ENCODE peak calls at places on chromosomes 1 and 21, in nine cellular contexts. Q is activated CD4-positive, alpha-beta T cell treated with anti-CD3 and anti-CD28 coated beads, Interleukin-2, amount 50 U/mL, for 24 hours; C is psoas muscle; Y is NCI-H1694; U is neural progenitor cell; P is endothelial cell of umbilical vein; I is activated naive CD4-positive, alpha-beta T cell treated with Interleukin-2 at 50 U/mL for 16 hours; N is iPS DF 6.9; Z is astrocyte of the hippocampus. D is an unnamed sample.

GRCh38 chr1:53799141-53799540 is 39.0 kb downstream of the NDC1 start:
- DNase-seq in Y (no peak), N (no peak), I (no peak), Z (no peak), U (no peak), C (no peak), Q (no peak), P (peak), D (no peak)

GRCh38 chr1:38789498-38790169 is 69.9 kb downstream of the RRAGC start:
- DNase-seq in Y (peak), Q (no peak), U (no peak), C (no peak), N (no peak), Z (peak), P (no peak), I (no peak), D (peak)

GRCh38 chr1:1421147-1421906 is at the start of gene ANKRD65:
- DNase-seq in Y (peak), C (no peak), N (no peak), P (no peak), I (no peak), Z (no peak), U (peak), Q (no peak), D (peak)

GRCh38 chr1:223230161-223230881 is 87.3 kb upstream of the TLR5 start:
- DNase-seq in C (no peak), Y (no peak), U (no peak), I (peak), N (no peak), P (no peak), Z (peak), Q (no peak), D (no peak)

GRCh38 chr1:180237850-180238476 is 7.9 kb downstream of the LHX4 start:
- DNase-seq in C (no peak), Q (no peak), U (peak), P (no peak), Z (no peak), I (no peak), Y (no peak), N (no peak), D (no peak)

GRCh38 chr1:168150283-168150682 is 13.6 kb upstream of the GPR161 start:
- DNase-seq in Q (no peak), P (no peak), Y (no peak), U (no peak), I (no peak), Z (no peak), N (no peak), C (no peak), D (no peak)

GRCh38 chr1:115266729-115267421 is 71.2 kb downstream of the NGF start:
- DNase-seq in Y (no peak), N (no peak), Z (no peak), Q (no peak), U (no peak), P (no peak), C (no peak), I (no peak), D (no peak)

GRCh38 chr1:234102591-234102990 is 198.1 kb downstream of the SLC35F3 start:
- DNase-seq in N (no peak), Q (no peak), P (no peak), Z (peak), C (no peak), Y (peak), I (no peak), U (no peak), D (peak)

GRCh38 chr1:145995964-145996432 is 381 bp downstream of the TXNIP start:
- DNase-seq in Q (no peak), N (no peak), I (no peak), Y (no peak), Z (peak), U (peak), P (peak), C (no peak), D (no peak)

GRCh38 chr21:35508389-35508888 is 459.3 kb upstream of the RUNX1 start:
- DNase-seq in C (peak), N (no peak), Z (peak), Y (no peak), Q (no peak), U (peak), I (no peak), P (no peak), D (no peak)

GRCh38 chr1:17207046-17207445 is 2.1 kb downstream of the PADI1 start:
- DNase-seq in P (no peak), Q (no peak), Y (no peak), C (no peak), U (no peak), Z (no peak), N (no peak), I (no peak), D (no peak)

GRCh38 chr1:184563308-184563707 is 176.5 kb downstream of the C1orf21 start:
- DNase-seq in Z (peak), U (no peak), P (peak), N (no peak), Y (peak), Q (no peak), C (no peak), I (no peak), D (peak)

GRCh38 chr1:173482683-173483082 is 5.5 kb downstream of the PRDX6 start:
- DNase-seq in Z (no peak), U (no peak), N (no peak), C (no peak), Q (no peak), Y (no peak), I (no peak), P (no peak), D (no peak)

GRCh38 chr1:29584362-29584761 is 348.0 kb downstream of the PTPRU start:
- DNase-seq in P (no peak), C (no peak), Q (no peak), Y (no peak), Z (no peak), I (no peak), U (no peak), N (no peak), D (no peak)

GRCh38 chr1:149844650-149845255 is 54.6 kb upstream of the BOLA1 start:
- DNase-seq in N (no peak), Q (no peak), Y (no peak), Z (no peak), C (no peak), I (no peak), P (no peak), U (peak), D (no peak)

GRCh38 chr1:234918216-234918841 is 210.3 kb downstream of the TOMM20 start:
- DNase-seq in Z (peak), U (peak), Y (no peak), N (no peak), P (peak), Q (no peak), I (no peak), C (peak), D (no peak)

GRCh38 chr1:11134352-11135266 is 34.9 kb upstream of the EXOSC10 start:
- DNase-seq in Q (no peak), I (no peak), N (no peak), Y (no peak), P (peak), Z (peak), C (no peak), U (no peak), D (peak)

GRCh38 chr1:204457665-204458064 is 36.9 kb downstream of the PIK3C2B start:
- DNase-seq in Y (no peak), Q (no peak), P (no peak), C (no peak), Z (no peak), I (no peak), U (no peak), N (no peak), D (no peak)

GRCh38 chr1:224864006-224864405 is 65.5 kb upstream of the DNAH14 start:
- DNase-seq in N (no peak), Z (no peak), U (no peak), I (no peak), P (no peak), C (no peak), Y (no peak), Q (no peak), D (no peak)

GRCh38 chr1:183777359-183777758 is 27.6 kb upstream of the RGL1 start:
- DNase-seq in I (no peak), Q (no peak), Y (no peak), Z (no peak), C (no peak), P (no peak), U (no peak), N (no peak), D (no peak)

GRCh38 chr1:7468248-7468647 is 302.8 kb upstream of the VAMP3 start:
- DNase-seq in Z (peak), U (no peak), P (no peak), Y (no peak), C (no peak), Q (no peak), I (no peak), N (no peak), D (no peak)

GRCh38 chr1:159594581-159594980 is 7.0 kb downstream of the APCS start:
- DNase-seq in P (no peak), N (no peak), Z (peak), U (no peak), Q (no peak), I (no peak), C (no peak), Y (no peak), D (no peak)

GRCh38 chr1:174967845-174968705 is 31.7 kb upstream of the CACYBP start:
- DNase-seq in C (no peak), U (no peak), N (no peak), Z (no peak), P (peak), I (no peak), Y (no peak), Q (no peak), D (no peak)

GRCh38 chr1:205935869-205936268 is 7.4 kb downstream of the SLC26A9 start:
- DNase-seq in I (no peak), C (no peak), U (no peak), Z (no peak), P (no peak), Y (no peak), Q (no peak), N (no peak), D (no peak)

GRCh38 chr1:61053712-61054608 is 28.4 kb upstream of the NFIA start:
- DNase-seq in I (peak), C (peak), N (no peak), P (no peak), Z (no peak), Y (no peak), U (peak), Q (no peak), D (no peak)

GRCh38 chr21:38297193-38297592 is 40.4 kb downstream of the KCNJ15 start:
- DNase-seq in P (peak), Y (no peak), I (no peak), U (no peak), N (no peak), Q (no peak), Z (peak), C (no peak), D (peak)

GRCh38 chr1:68016364-68016763 is 34.1 kb downstream of the DIRAS3 start:
- DNase-seq in Q (no peak), N (no peak), C (no peak), I (no peak), U (peak), P (no peak), Y (no peak), Z (peak), D (no peak)

GRCh38 chr1:145891587-145892485 is 6.2 kb upstream of the ANKRD35 start:
- DNase-seq in C (peak), I (peak), Y (peak), N (peak), U (peak), P (peak), Z (peak), Q (peak), D (peak)

GRCh38 chr1:12626888-12627287 is 8.9 kb upstream of the DHRS3 start:
- DNase-seq in Y (no peak), U (no peak), P (no peak), I (no peak), N (no peak), C (no peak), Z (no peak), Q (no peak), D (no peak)

GRCh38 chr21:35619184-35619583 is 441.1 kb downstream of the SETD4 start:
- DNase-seq in N (no peak), Q (no peak), C (no peak), Z (peak), P (peak), U (no peak), Y (no peak), I (no peak), D (no peak)

GRCh38 chr1:196611873-196612272 is 3.6 kb upstream of the KCNT2 start:
- DNase-seq in P (no peak), N (no peak), Y (no peak), C (no peak), Q (no peak), I (no peak), U (peak), Z (no peak), D (no peak)

GRCh38 chr1:227318003-227318851 is at the start of gene CDC42BPA:
- DNase-seq in P (peak), Q (no peak), I (peak), Z (peak), C (peak), U (peak), Y (peak), N (no peak), D (peak)

GRCh38 chr1:101284021-101284420 is 47.2 kb downstream of the S1PR1 start:
- DNase-seq in C (no peak), Q (no peak), N (no peak), U (peak), P (no peak), Z (no peak), I (peak), Y (no peak), D (no peak)

GRCh38 chr1:54575605-54576004 is 27.6 kb downstream of the ACOT11 start:
- DNase-seq in I (no peak), Z (no peak), Q (no peak), C (no peak), Y (no peak), N (no peak), P (no peak), U (no peak), D (no peak)

GRCh38 chr1:207306023-207306422 is 15.5 kb upstream of the CD55 start:
- DNase-seq in N (no peak), U (no peak), Q (no peak), I (no peak), C (no peak), Z (no peak), P (no peak), Y (no peak), D (no peak)

GRCh38 chr1:200274121-200274520 is 135.7 kb downstream of the ZNF281 start:
- DNase-seq in I (no peak), Z (no peak), Y (no peak), P (no peak), Q (no peak), N (no peak), U (no peak), C (no peak), D (no peak)

GRCh38 chr1:903721-904270 is 19.9 kb upstream of the SAMD11 start:
- DNase-seq in Z (no peak), N (no peak), C (peak), U (peak), I (no peak), Q (no peak), Y (no peak), P (no peak), D (no peak)

GRCh38 chr1:86156571-86157455 is at the start of gene COL24A1:
- DNase-seq in U (peak), Y (no peak), Q (no peak), I (no peak), P (peak), N (peak), C (peak), Z (peak), D (peak)

GRCh38 chr1:111581166-111581565 is 38.4 kb upstream of the RAP1A start:
- DNase-seq in I (no peak), Q (no peak), U (no peak), C (no peak), P (no peak), N (no peak), Z (no peak), Y (no peak), D (no peak)